ENCODE peak calls at places on chromosomes 16 and 17, in nine cellular contexts. N is astrocyte of the cerebellum, Q is A549, W is dorsolateral prefrontal cortex, I is thoracic aorta, M is fibroblast of lung, P is tibial nerve, D is GM12865, L is PC-9. E is an unnamed sample.

GRCh38 chr16:75023019-75023418 is 24.2 kb downstream of the ZNRF1 start:
- DNase-seq in W (no peak), L (no peak), N (no peak), M (peak), Q (no peak), I (no peak), P (no peak), D (no peak), E (no peak)

GRCh38 chr17:17096438-17097178 is 54.4 kb downstream of the MPRIP start:
- DNase-seq in I (no peak), D (no peak), N (no peak), Q (no peak), W (no peak), P (no peak), L (no peak), M (peak), E (no peak)

GRCh38 chr16:19717319-19717718 is 708 bp downstream of the KNOP1 start:
- DNase-seq in D (peak), L (no peak), M (peak), Q (no peak), P (no peak), W (no peak), I (no peak), N (no peak), E (no peak)

GRCh38 chr17:79042421-79043190 is 18.6 kb downstream of the C1QTNF1 start:
- DNase-seq in P (peak), I (no peak), W (peak), L (peak), N (no peak), M (no peak), Q (peak), D (peak), E (no peak)

GRCh38 chr17:43791589-43791988 is 11.4 kb downstream of the CFAP97D1 start:
- DNase-seq in D (peak), P (no peak), W (no peak), N (no peak), Q (peak), M (peak), I (no peak), L (peak), E (no peak)

GRCh38 chr16:82509636-82510035 is 117.1 kb upstream of the CDH13 start:
- DNase-seq in N (no peak), L (no peak), D (no peak), W (peak), P (no peak), M (peak), I (no peak), Q (no peak), E (no peak)

GRCh38 chr17:53420035-53420641 is 402.6 kb upstream of the KIF2B start:
- DNase-seq in W (no peak), Q (no peak), I (no peak), L (no peak), N (no peak), D (no peak), M (no peak), P (no peak), E (no peak)

GRCh38 chr17:46732133-46732532 is 86.4 kb downstream of the WNT3 start:
- DNase-seq in Q (no peak), D (no peak), I (no peak), W (no peak), P (no peak), M (no peak), N (no peak), L (no peak), E (no peak)

GRCh38 chr16:57809843-57810196 is 7.5 kb upstream of the KIFC3 start:
- DNase-seq in N (no peak), D (no peak), W (no peak), I (no peak), M (no peak), P (no peak), Q (no peak), L (no peak), E (no peak)

GRCh38 chr16:50058091-50058771 is 7.5 kb upstream of the HEATR3 start:
- DNase-seq in N (no peak), L (no peak), W (no peak), M (no peak), Q (no peak), P (no peak), D (no peak), I (no peak), E (no peak)

GRCh38 chr17:49337900-49338299 is 24.1 kb downstream of the ZNF652 start:
- DNase-seq in N (no peak), D (no peak), Q (no peak), I (no peak), M (peak), W (no peak), P (no peak), L (no peak), E (no peak)

GRCh38 chr16:11007714-11008240 is 63.4 kb downstream of the CLEC16A start:
- DNase-seq in D (no peak), L (no peak), N (no peak), Q (no peak), M (no peak), I (no peak), W (no peak), P (no peak), E (no peak)

GRCh38 chr17:48644910-48645557 is 18.9 kb upstream of the HOXB9 start:
- DNase-seq in P (no peak), L (no peak), M (no peak), I (no peak), D (no peak), N (no peak), Q (no peak), W (no peak), E (no peak)

GRCh38 chr17:27497696-27498095 is 41.4 kb downstream of the KSR1 start:
- DNase-seq in L (no peak), I (no peak), P (no peak), W (no peak), M (no peak), Q (no peak), N (no peak), D (peak), E (peak)

GRCh38 chr16:24819462-24820040 is 26.2 kb upstream of the SLC5A11 start:
- DNase-seq in I (no peak), D (no peak), P (no peak), N (peak), L (no peak), M (no peak), W (no peak), Q (no peak), E (no peak)

GRCh38 chr16:53781023-53781605 is 77.2 kb downstream of the FTO start:
- DNase-seq in Q (peak), W (no peak), L (peak), P (no peak), N (no peak), D (no peak), I (no peak), M (peak), E (no peak)

GRCh38 chr16:49521706-49522325 is 148.2 kb downstream of the C16orf78 start:
- DNase-seq in D (no peak), L (no peak), P (no peak), M (no peak), I (no peak), Q (no peak), W (no peak), N (no peak), E (no peak)

GRCh38 chr17:79152636-79153035 is 78.0 kb downstream of the ENGASE start:
- DNase-seq in I (no peak), N (no peak), Q (no peak), D (no peak), W (no peak), P (no peak), L (no peak), M (no peak), E (no peak)

GRCh38 chr17:80285237-80285920 is 24.7 kb downstream of the RNF213 start:
- DNase-seq in D (no peak), Q (no peak), P (no peak), N (no peak), W (no peak), I (no peak), M (no peak), L (no peak), E (no peak)

GRCh38 chr17:60134396-60135159 is 15.2 kb upstream of the CA4 start:
- DNase-seq in D (no peak), Q (no peak), P (no peak), M (peak), L (no peak), I (no peak), W (peak), N (no peak), E (no peak)

GRCh38 chr16:68902376-68903345 is 59.3 kb downstream of the TANGO6 start:
- DNase-seq in L (peak), N (peak), W (no peak), M (peak), D (peak), P (no peak), Q (peak), I (no peak), E (no peak)

GRCh38 chr16:56862776-56863175 is 2.2 kb upstream of the SLC12A3 start:
- DNase-seq in W (no peak), L (no peak), P (no peak), M (no peak), I (no peak), Q (no peak), D (no peak), N (no peak), E (no peak)

GRCh38 chr17:45129940-45130639 is 2.2 kb downstream of the PLCD3 start:
- DNase-seq in P (no peak), L (peak), Q (peak), M (no peak), I (no peak), D (no peak), N (no peak), W (no peak), E (no peak)

GRCh38 chr16:64152010-64152767 is 969.7 kb downstream of the CDH11 start:
- DNase-seq in Q (no peak), M (no peak), P (no peak), N (no peak), I (no peak), D (no peak), L (no peak), W (no peak), E (no peak)
- TF ChIP-seq CTCF in Q (no peak), M (no peak), P (no peak), N (no peak), I (no peak), D (no peak), L (no peak), W (no peak), E (no peak)

GRCh38 chr16:47323241-47323640 is 137.6 kb downstream of the ITFG1 start:
- DNase-seq in Q (no peak), M (no peak), L (no peak), D (no peak), W (no peak), I (no peak), P (no peak), N (no peak), E (no peak)
- TF ChIP-seq CTCF in Q (no peak), M (no peak), L (no peak), D (no peak), W (no peak), I (no peak), P (no peak), N (peak), E (no peak)

DNA sequence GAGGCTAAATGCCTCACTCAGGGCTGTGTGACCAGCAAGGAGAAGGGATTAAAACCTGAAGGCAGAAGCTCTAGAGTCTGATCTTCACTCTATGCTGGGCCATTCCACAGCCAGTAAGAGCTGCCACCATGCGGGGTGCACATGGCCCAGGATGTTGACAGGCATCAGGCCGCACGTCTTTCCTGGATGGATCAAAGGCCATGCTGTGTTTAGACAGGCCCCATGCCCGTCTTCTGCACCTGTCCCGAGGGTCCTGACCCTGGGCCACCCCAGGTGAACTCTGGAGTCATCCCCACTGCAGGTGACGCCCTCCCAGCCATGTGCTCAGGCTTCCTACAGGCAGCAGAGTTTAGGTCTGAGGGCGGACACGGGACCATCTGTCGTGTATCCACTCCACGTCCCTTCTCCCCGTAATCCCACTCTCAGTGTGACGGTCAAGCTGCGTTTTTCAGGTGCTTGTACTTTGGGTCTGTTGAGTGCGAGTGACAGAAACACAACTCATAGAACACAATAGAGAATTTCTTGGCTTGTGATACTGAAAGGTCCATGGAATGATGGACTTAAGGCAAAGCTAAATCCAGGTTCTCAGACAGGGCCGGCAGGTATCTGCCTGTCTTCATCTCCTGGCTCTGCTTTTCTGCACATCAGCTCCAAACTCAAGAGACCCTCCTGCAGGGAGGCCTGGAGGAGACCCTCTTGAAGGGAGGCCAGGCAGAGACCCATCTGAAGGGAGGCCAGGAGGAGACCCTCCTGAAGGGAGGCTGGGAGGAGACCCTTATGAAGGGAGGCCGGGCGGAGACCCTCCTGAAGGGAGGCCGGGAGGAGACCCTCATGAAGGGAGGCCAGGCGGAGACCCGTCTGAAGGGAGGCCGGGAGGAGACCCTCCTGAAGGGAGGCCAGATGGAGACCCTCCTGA is 13.2 kb downstream of the ZNF469 start:
- DNase-seq in P (no peak), L (no peak), N (no peak), I (no peak), Q (no peak), M (no peak), D (no peak), W (no peak), E (no peak)
- TF ChIP-seq CTCF in P (no peak), L (no peak), N (no peak), I (no peak), Q (no peak), M (no peak), D (no peak), W (no peak), E (no peak)

GRCh38 chr16:1152651-1153259 is at the start of gene CACNA1H:
- DNase-seq in P (no peak), L (no peak), N (no peak), I (no peak), W (no peak), D (no peak), Q (no peak), M (peak), E (no peak)
- TF ChIP-seq CTCF in P (no peak), L (no peak), N (no peak), I (no peak), W (no peak), D (no peak), Q (peak), M (no peak), E (no peak)

GRCh38 chr16:55471448-55472097 is 7.4 kb upstream of the MMP2 start:
- DNase-seq in P (no peak), L (peak), Q (peak), M (peak), D (peak), N (no peak), W (no peak), I (no peak), E (peak)

GRCh38 chr16:55467898-55468297 is 11.1 kb upstream of the MMP2 start:
- DNase-seq in L (no peak), P (no peak), M (no peak), N (no peak), W (no peak), Q (no peak), I (no peak), D (no peak), E (no peak)

GRCh38 chr16:55468352-55468990 is 10.5 kb upstream of the MMP2 start:
- DNase-seq in P (no peak), I (no peak), D (no peak), W (no peak), Q (no peak), L (no peak), M (no peak), N (no peak), E (no peak)

GRCh38 chr16:55470533-55471371 is 8.2 kb upstream of the MMP2 start:
- DNase-seq in N (peak), L (peak), W (no peak), Q (no peak), M (peak), I (no peak), P (peak), D (no peak), E (peak)

GRCh38 chr16:55469821-55470532 is 9.0 kb upstream of the MMP2 start:
- DNase-seq in L (no peak), M (no peak), N (no peak), I (no peak), D (no peak), W (no peak), Q (no peak), P (no peak), E (no peak)
- TF ChIP-seq CTCF in L (no peak), M (no peak), N (no peak), I (no peak), D (no peak), W (no peak), Q (no peak), P (no peak), E (no peak)